ENCODE peak calls at places on chromosomes 2 and 18, in eight cellular contexts. W is transverse colon; Z is islet precursor cell; Y is endothelial cell of umbilical vein; D is NCI-H460; X is AG04450; F is naive thymus-derived CD4-positive, alpha-beta T cell; H is ecto neural progenitor cell. U is an unnamed sample.
A peak's percentile ranks its signal among the peaks of the same experiment; 100 is the strongest.

GRCh38 chr2:120530781-120531180 is 184.8 kb downstream of the INHBB start:
- DNase-seq in W (no peak), Z (no peak), D (no peak), F (no peak), X (no peak), H (no peak), Y (no peak), U (no peak)

GRCh38 chr18:48619016-48619415 is 80.2 kb downstream of the CTIF start:
- DNase-seq in Y (no peak), Z (no peak), F (no peak), W (no peak), D (no peak), X (no peak), H (no peak), U (no peak)

GRCh38 chr2:6949009-6949351 is 31.8 kb downstream of the RNF144A start:
- DNase-seq in H (no peak), F (no peak), X (no peak), D (no peak), Y (no peak), Z (no peak), W (no peak), U (no peak)

GRCh38 chr18:79949571-79950439 is 1.6 kb downstream of the SLC66A2 start:
- DNase-seq in D (no peak), F (no peak), Z (peak; percentile 41), H (peak; percentile 36), X (no peak), Y (peak; percentile 26), W (peak; percentile 43), U (no peak)

GRCh38 chr2:10375570-10376266 is 72.4 kb downstream of the ODC1 start:
- DNase-seq in W (no peak), F (no peak), X (no peak), H (no peak), Z (no peak), Y (no peak), D (no peak), U (no peak)

GRCh38 chr18:44938396-44939036 is 257.8 kb downstream of the SETBP1 start:
- DNase-seq in Z (peak; percentile 54), X (no peak), H (no peak), W (peak; percentile 49), D (no peak), Y (peak; percentile 27), F (no peak), U (no peak)

GRCh38 chr2:214593723-214594122 is 182.9 kb downstream of the VWC2L start:
- DNase-seq in W (no peak), D (no peak), F (no peak), Y (no peak), X (peak; percentile 80), H (no peak), Z (peak; percentile 83), U (peak; percentile 3)

GRCh38 chr2:210586381-210586780 is 30.0 kb downstream of the CPS1 start:
- DNase-seq in H (no peak), D (no peak), Z (no peak), F (no peak), Y (no peak), X (no peak), W (no peak), U (no peak)

GRCh38 chr18:56447972-56448371 is 190.4 kb downstream of the TXNL1 start:
- DNase-seq in H (no peak), Y (no peak), X (no peak), D (no peak), W (no peak), F (no peak), Z (no peak), U (no peak)

GRCh38 chr2:9428965-9429577 is 5.6 kb downstream of the CPSF3 start:
- DNase-seq in X (no peak), Z (no peak), W (no peak), H (no peak), F (no peak), Y (no peak), D (no peak), U (no peak)

GRCh38 chr2:120398051-120398960 is 52.4 kb downstream of the INHBB start:
- DNase-seq in Z (peak; percentile 40), F (no peak), W (peak; percentile 1), X (peak; percentile 8), H (peak; percentile 46), Y (no peak), D (no peak), U (no peak)

GRCh38 chr2:205685314-205686230 is 3.3 kb downstream of the NRP2 start:
- DNase-seq in H (peak; percentile 75), D (peak; percentile 19), Y (peak; percentile 40), F (no peak), Z (peak; percentile 90), W (no peak), X (no peak), U (peak; percentile 76)

GRCh38 chr2:64130333-64130732 is 13.9 kb downstream of the PELI1 start:
- DNase-seq in D (no peak), F (no peak), Y (no peak), Z (no peak), X (no peak), H (no peak), W (no peak), U (no peak)

GRCh38 chr2:214934006-214934405 is 124.5 kb upstream of the BARD1 start:
- DNase-seq in H (no peak), F (no peak), W (no peak), X (no peak), D (no peak), Z (no peak), Y (no peak), U (no peak)

U was measured in LoVo.